ENCODE peak calls at places on chromosome 19, in eight cellular contexts. P is left lung, T is IMR-90, Q is neural progenitor cell, K is MM.1S, A is H9, S is cardiac muscle cell, Y is breast epithelium. C is an unnamed sample.

GRCh38 chr19:20243629-20244028 is 76.6 kb downstream of the ZNF486 start:
- DNase-seq in Y (no peak), K (no peak), Q (no peak), S (no peak), P (no peak), T (no peak), A (no peak), C (no peak)

GRCh38 chr19:1923319-1923718 is 17.7 kb upstream of the CSNK1G2 start:
- DNase-seq in T (no peak), Y (no peak), Q (no peak), S (no peak), A (no peak), K (peak; percentile 87), P (no peak), C (no peak)

GRCh38 chr19:29626386-29626785 is 20.3 kb downstream of the POP4 start:
- DNase-seq in S (no peak), Q (no peak), K (no peak), T (no peak), Y (no peak), P (no peak), A (no peak), C (no peak)

GRCh38 chr19:40799558-40800338 is 757 bp downstream of the EGLN2 start:
- DNase-seq in P (peak; percentile 68), Y (no peak), Q (peak; percentile 73), T (no peak), K (no peak), A (no peak), S (peak; percentile 46), C (no peak)

GRCh38 chr19:50705422-50706019 is 14.1 kb downstream of the SHANK1 start:
- DNase-seq in A (peak; percentile 67), Q (peak; percentile 75), T (peak; percentile 76), S (peak; percentile 76), Y (no peak), P (no peak), K (peak; percentile 19), C (peak; percentile 80)

GRCh38 chr19:566403-566802 is 6.0 kb upstream of the BSG start:
- DNase-seq in S (peak; percentile 94), K (no peak), T (peak; percentile 31), P (peak; percentile 73), Y (peak; percentile 43), A (no peak), Q (no peak), C (no peak)

GRCh38 chr19:4051175-4052101 is 15.3 kb downstream of the ZBTB7A start:
- DNase-seq in Y (no peak), K (no peak), S (peak; percentile 54), T (peak; percentile 55), Q (no peak), P (peak; percentile 66), A (no peak), C (peak; percentile 63)

GRCh38 chr19:30158893-30159245 is 213.3 kb upstream of the ZNF536 start:
- DNase-seq in T (no peak), S (no peak), A (no peak), Q (no peak), P (no peak), Y (no peak), K (no peak), C (no peak)

GRCh38 chr19:5253403-5254110 is 87.1 kb downstream of the PTPRS start:
- DNase-seq in K (no peak), A (no peak), Y (no peak), P (no peak), S (no peak), T (peak; percentile 44), Q (no peak), C (no peak)

GRCh38 chr19:1266818-1267440 is 2.2 kb upstream of the CIRBP start:
- DNase-seq in T (no peak), A (peak; percentile 73), S (peak; percentile 64), Y (no peak), K (peak; percentile 77), P (no peak), Q (peak; percentile 79), C (peak; percentile 33)

GRCh38 chr19:41887711-41888382 is 4.9 kb downstream of the ARHGEF1 start:
- DNase-seq in T (peak; percentile 64), Q (no peak), A (peak; percentile 92), K (no peak), S (peak; percentile 46), Y (peak; percentile 63), P (peak; percentile 87), C (peak; percentile 62)

GRCh38 chr19:31533114-31533513 is 183.9 kb upstream of the TSHZ3 start:
- DNase-seq in S (peak; percentile 47), K (no peak), T (no peak), P (no peak), Y (no peak), Q (no peak), A (no peak), C (no peak)

GRCh38 chr19:38057954-38058690 is 151.1 kb downstream of the SIPA1L3 start:
- DNase-seq in Q (no peak), P (peak; percentile 79), K (no peak), T (no peak), Y (peak; percentile 46), S (no peak), A (no peak), C (no peak)

GRCh38 chr19:28218728-28219127 is 994.2 kb downstream of the UQCRFS1 start:
- DNase-seq in T (no peak), A (no peak), P (no peak), S (no peak), K (no peak), Y (no peak), Q (no peak), C (no peak)

GRCh38 chr19:28217064-28217463 is 995.9 kb downstream of the UQCRFS1 start:
- DNase-seq in A (peak; percentile 49), Q (peak; percentile 39), K (no peak), Y (no peak), T (no peak), P (no peak), S (no peak), C (no peak)

GRCh38 chr19:28208745-28209144 is 1004.2 kb downstream of the UQCRFS1 start:
- DNase-seq in P (no peak), Y (no peak), S (no peak), A (peak; percentile 32), T (no peak), Q (no peak), K (peak; percentile 94), C (no peak)

DNA sequence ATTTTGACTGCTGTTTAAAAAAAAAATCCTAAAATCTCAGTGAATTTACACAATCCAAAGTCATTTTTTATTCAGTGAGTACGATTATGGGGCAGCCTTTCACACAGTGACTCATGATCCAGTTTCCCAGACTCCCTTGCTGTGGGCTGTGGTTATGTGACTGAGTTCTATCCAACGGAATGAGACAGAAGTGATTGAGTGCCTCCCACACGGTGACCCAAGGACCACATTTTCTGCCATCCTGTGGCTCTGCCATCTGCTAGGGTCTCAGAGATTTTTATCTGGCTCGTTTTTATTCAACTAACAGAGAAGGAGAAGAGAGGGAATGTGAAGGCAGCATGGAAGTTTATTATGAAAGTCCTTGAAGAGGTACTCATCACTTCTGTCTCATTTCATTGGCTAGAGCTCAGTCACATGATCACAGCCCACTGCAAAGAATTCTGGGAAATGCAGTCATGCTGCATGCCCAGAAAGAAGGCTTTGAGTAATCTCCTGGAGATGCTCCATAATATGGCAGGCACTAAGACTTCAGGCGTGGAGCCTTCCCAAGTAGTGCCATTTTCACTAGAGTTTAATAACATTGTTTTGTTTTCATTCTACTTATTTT is 999.4 kb downstream of the UQCRFS1 start:
- DNase-seq in K (no peak), Y (no peak), S (no peak), P (no peak), T (no peak), A (no peak), Q (no peak), C (no peak)
- TF ChIP-seq CTCF in K (no peak), Y (no peak), S (no peak), P (no peak), T (no peak), A (no peak), Q (no peak), C (no peak)

GRCh38 chr19:13334801-13335481 is 171.3 kb downstream of the CACNA1A start:
- DNase-seq in P (no peak), A (no peak), Q (no peak), Y (no peak), K (no peak), S (no peak), T (no peak), C (peak; percentile 3)
- TF ChIP-seq CTCF in P (no peak), A (peak; percentile 48), Q (no peak), Y (no peak), K (no peak), S (no peak), T (no peak), C (peak; percentile 28)

DNA sequence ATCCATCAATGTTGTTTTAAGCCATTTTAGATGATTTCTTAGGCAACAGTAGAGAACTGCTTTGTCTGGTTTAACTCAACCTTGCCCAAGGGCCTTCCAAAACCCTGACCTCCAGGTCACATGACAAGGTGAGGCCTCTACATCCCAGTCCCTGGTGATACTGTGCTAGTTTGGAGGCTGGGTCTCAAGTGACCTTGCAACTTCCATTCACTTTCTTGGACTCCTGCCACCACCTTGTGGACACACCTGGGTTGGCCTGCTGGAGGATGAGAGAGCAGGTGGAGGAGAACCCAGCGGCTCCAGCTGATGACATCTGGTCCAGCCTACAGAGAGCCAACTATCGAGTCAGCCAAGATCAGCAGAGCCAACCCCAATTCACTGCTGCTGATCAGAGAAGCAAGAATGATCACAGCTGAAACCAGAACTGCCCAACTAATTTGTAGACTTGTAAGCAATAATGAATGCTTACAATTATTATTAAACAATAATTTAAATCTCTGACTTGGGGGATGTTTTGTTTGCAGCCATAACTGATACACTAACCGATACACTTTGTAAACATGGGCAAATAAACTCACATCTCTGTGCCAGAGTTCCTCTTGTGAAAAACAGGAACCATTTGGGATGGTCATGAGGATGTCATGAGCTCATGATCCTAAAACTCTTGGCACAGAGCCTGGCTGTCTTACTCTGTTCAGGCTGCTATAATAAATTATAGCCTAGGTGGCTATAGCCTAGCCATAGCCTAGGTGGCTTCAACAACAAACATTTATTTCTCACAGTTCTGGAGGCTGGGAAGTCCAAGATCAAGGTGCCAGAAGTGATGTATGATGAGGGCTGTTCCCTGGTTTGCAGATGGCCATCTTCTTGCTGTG is 11.5 kb downstream of the FAM187B start:
- DNase-seq in A (peak; percentile 56), S (no peak), Q (no peak), Y (no peak), K (peak; percentile 84), T (no peak), P (no peak), C (no peak)
- TF ChIP-seq CTCF in A (peak; percentile 52), S (no peak), Q (no peak), Y (no peak), K (peak; percentile 89), T (no peak), P (no peak), C (no peak)

GRCh38 chr19:8831373-8831772 is 731 bp downstream of the ZNF558 start:
- DNase-seq in K (no peak), P (no peak), T (no peak), S (no peak), Q (peak; percentile 3), A (no peak), Y (no peak), C (no peak)

GRCh38 chr19:8832132-8833021 is at the start of the genes MBD3L1 and ZNF558:
- DNase-seq in K (peak; percentile 96), A (peak; percentile 77), T (peak; percentile 97), Y (peak; percentile 98), Q (peak; percentile 97), P (peak; percentile 99), S (peak; percentile 99), C (peak; percentile 97)

GRCh38 chr19:8835877-8836276 is 3.7 kb downstream of the MBD3L1 start:
- DNase-seq in A (no peak), Y (no peak), T (no peak), S (no peak), K (no peak), Q (no peak), P (no peak), C (no peak)

GRCh38 chr19:8831832-8832131 is 322 bp downstream of the ZNF558 start:
- DNase-seq in P (no peak), Y (no peak), A (no peak), K (no peak), S (no peak), T (no peak), Q (no peak), C (no peak)

GRCh38 chr19:8835446-8835845 is 3.3 kb downstream of the MBD3L1 start:
- DNase-seq in S (no peak), Q (no peak), Y (no peak), A (no peak), K (no peak), P (no peak), T (no peak), C (no peak)
- TF ChIP-seq CTCF in S (no peak), Q (no peak), Y (no peak), A (no peak), K (no peak), P (no peak), T (no peak), C (no peak)